ENCODE peak calls at places on chromosomes 5 and 9, in four cellular contexts. N, V, Q and Y are unnamed samples. For H3K4me1, the result is how much of the 10 kb centered on the place peaks cover.

GRCh38 chr9:98607787-98608186 is 100.9 kb downstream of the GABBR2 start:
- DNase-seq in N (no peak), V (no peak), Q (peak), Y (no peak)

GRCh38 chr5:138709216-138709615 is 44.0 kb upstream of the CTNNA1 start:
- DNase-seq in N (no peak), V (no peak), Q (no peak), Y (no peak)

GRCh38 chr5:56159521-56159947 is 73.6 kb downstream of the ANKRD55 start:
- DNase-seq in N (no peak), V (no peak), Q (no peak), Y (no peak)

GRCh38 chr5:58069016-58069705 is 390.7 kb downstream of the PLK2 start:
- DNase-seq in N (no peak), V (peak), Q (no peak), Y (no peak)

GRCh38 chr9:69809304-69809863 is 11.2 kb upstream of the CFAP95 start:
- DNase-seq in N (no peak), V (no peak), Q (peak), Y (no peak)

GRCh38 chr9:133008824-133009223 is 22.0 kb upstream of the GTF3C5 start:
- DNase-seq in N (no peak), V (no peak), Q (no peak), Y (no peak)

GRCh38 chr5:124698774-124699173 is 47.7 kb downstream of the ZNF608 start:
- DNase-seq in N (no peak), V (no peak), Q (peak), Y (no peak)

GRCh38 chr9:111691686-111692329 is 30.4 kb downstream of the GNG10 start:
- DNase-seq in N (no peak), V (no peak), Q (peak), Y (no peak)

GRCh38 chr5:64612349-64612961 is 77.8 kb upstream of the SHISAL2B start:
- DNase-seq in N (peak), V (no peak), Q (peak), Y (peak)

GRCh38 chr9:113446323-113446740 is 17.2 kb upstream of the RGS3 start:
- DNase-seq in N (peak), V (no peak), Q (peak), Y (no peak)

GRCh38 chr9:4553951-4554381 is 63.7 kb downstream of the SLC1A1 start:
- DNase-seq in N (no peak), V (no peak), Q (peak), Y (no peak)

GRCh38 chr5:155004138-155004744 is 9.3 kb upstream of the KIF4B start:
- DNase-seq in N (peak), V (no peak), Q (no peak), Y (peak)

DNA sequence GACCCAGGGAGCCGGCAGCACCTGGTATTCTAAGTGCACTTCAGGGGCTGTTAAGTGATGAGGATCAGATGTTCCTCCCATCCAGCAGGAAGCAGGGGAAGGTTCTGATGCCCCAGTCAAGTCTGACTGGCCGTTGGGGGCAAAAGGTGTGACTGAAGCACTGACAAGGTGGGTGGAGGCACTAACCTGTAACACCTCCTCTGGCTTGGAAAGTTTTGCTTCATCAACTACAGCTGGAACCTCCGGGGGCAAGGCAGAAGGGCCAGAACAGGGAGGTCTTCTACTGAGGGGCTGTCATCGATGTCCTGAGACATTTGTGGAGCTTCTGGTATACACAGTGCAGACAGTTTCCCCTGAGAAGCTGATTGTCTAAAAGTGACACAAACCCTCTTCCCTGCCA is 24.7 kb upstream of the PHF19 start:
- DNase-seq in N (no peak), V (no peak), Q (no peak), Y (no peak)
- H3K4me1 ChIP-seq in N (under half), V (under half), Q (under half), Y (under half)

GRCh38 chr5:167261309-167262100 is 1029.9 kb upstream of the WWC1 start:
- DNase-seq in N (peak), V (no peak), Q (no peak), Y (no peak)
- TF ChIP-seq CTCF in N (peak), V (peak), Q (peak), Y (no peak)

DNA sequence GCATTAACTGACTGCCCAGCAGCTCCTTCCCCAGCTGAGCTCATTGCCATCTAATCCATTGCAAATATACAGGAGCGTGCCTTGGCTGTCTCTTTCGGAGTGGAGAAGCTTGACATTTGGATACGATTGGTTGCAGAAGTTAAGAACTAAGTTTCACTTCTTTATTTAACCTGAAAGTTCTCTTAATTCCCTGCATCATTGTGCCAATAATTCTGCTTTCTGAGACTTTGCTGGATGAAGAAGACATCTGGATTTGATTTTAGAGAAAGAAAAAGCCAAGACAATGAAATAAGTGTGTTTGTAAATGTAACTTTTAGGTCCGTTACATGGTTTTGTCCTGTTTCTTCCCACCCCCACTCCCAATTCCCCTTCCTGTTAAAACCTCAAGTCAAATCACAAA is 33.9 kb downstream of the TAS2R1 start:
- DNase-seq in N (no peak), V (no peak), Q (peak), Y (no peak)
- H3K4me3 ChIP-seq in N (no peak), V (no peak), Q (no peak), Y (no peak)

GRCh38 chr9:25814023-25814422 is 135.8 kb upstream of the TUSC1 start:
- DNase-seq in N (no peak), V (no peak), Q (no peak), Y (no peak)
- H3K4me1 ChIP-seq in N (under half), V (under half), Q (under half), Y (under half)

GRCh38 chr9:121498150-121498486 is 1.5 kb downstream of the GGTA1 start:
- DNase-seq in N (peak), V (no peak), Q (peak), Y (no peak)
- TF ChIP-seq CTCF in N (peak), V (peak), Q (peak), Y (peak)

GRCh38 chr5:140309706-140310249 is 6.9 kb upstream of the PFDN1 start:
- DNase-seq in N (no peak), V (no peak), Q (no peak), Y (no peak)

GRCh38 chr5:140310434-140310833 is 7.5 kb upstream of the PFDN1 start:
- DNase-seq in N (no peak), V (no peak), Q (no peak), Y (no peak)

GRCh38 chr5:140311011-140311467 is 8.1 kb upstream of the PFDN1 start:
- DNase-seq in N (peak), V (no peak), Q (peak), Y (no peak)

GRCh38 chr5:140312791-140313189 is 9.9 kb upstream of the PFDN1 start:
- DNase-seq in N (no peak), V (no peak), Q (no peak), Y (no peak)

DNA sequence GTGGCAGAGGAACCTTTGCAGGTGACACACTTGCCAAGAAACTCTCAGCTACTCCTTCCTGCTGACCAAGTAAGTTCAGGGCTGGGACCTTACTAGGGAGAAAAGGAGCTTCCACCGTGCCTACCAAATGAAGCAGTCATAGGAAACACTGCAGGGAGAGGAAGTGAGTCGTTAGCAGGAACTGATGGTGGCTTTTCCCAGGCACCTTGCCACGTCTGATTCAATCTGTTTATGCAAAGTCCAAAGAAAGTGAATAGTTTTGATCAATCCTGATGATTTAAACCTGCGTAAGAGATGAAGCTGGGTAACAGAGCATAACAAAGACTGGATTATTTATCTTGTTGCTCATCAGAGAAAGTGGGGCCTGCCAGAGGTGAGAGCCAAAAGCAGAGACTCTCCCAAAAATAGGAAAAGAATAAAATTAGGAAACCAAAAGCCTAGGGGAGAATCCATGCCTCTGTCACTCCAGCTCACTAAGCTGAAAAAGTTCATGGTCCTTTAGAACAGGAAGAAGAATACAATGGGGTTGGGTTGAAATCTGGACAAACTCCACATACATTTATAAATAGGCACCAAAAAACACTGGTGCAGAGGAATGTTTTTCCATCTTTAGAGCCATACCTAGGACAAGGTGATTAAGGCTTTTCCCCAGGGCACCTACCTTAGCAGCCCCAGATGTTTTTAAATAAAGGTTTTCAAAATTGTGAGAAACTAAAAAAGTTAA is 9.3 kb upstream of the PFDN1 start:
- DNase-seq in N (peak), V (no peak), Q (peak), Y (no peak)
- H3K4me3 ChIP-seq in N (no peak), V (no peak), Q (no peak), Y (peak)

GRCh38 chr9:87567047-87567446 is 69.4 kb downstream of the DAPK1 start:
- DNase-seq in N (no peak), V (no peak), Q (no peak), Y (no peak)
- H3K4me1 ChIP-seq in N (under half), V (under half), Q (under half), Y (under half)